ENCODE peak calls at places on chromosomes 11 and 22, in four cellular contexts. One of them, this sample, is unnamed.

GRCh38 chr11:77517226-77517625 is 43.3 kb upstream of the PAK1 start:
- DNase-seq in adipocyte: no peak
- DNase-seq in activated naive CD8-positive, alpha-beta T cell treated with anti-CD3 and anti-CD28 coated beads for 36 hours: no peak
- DNase-seq in progenitor cell of endocrine pancreas: no peak
- DNase-seq in this sample: no peak

GRCh38 chr11:102010776-102011500 is 36.3 kb upstream of the CFAP300 start:
- DNase-seq in progenitor cell of endocrine pancreas: no peak
- DNase-seq in activated naive CD8-positive, alpha-beta T cell treated with anti-CD3 and anti-CD28 coated beads for 36 hours: no peak
- DNase-seq in adipocyte: peak
- DNase-seq in this sample: peak

GRCh38 chr11:62004473-62004872 is 37.0 kb upstream of the FTH1 start:
- DNase-seq in progenitor cell of endocrine pancreas: no peak
- DNase-seq in activated naive CD8-positive, alpha-beta T cell treated with anti-CD3 and anti-CD28 coated beads for 36 hours: no peak
- DNase-seq in adipocyte: peak
- DNase-seq in this sample: no peak

GRCh38 chr22:50700387-50701075 is 27.9 kb downstream of the SHANK3 start:
- DNase-seq in adipocyte: no peak
- DNase-seq in activated naive CD8-positive, alpha-beta T cell treated with anti-CD3 and anti-CD28 coated beads for 36 hours: no peak
- DNase-seq in progenitor cell of endocrine pancreas: no peak
- DNase-seq in this sample: peak

GRCh38 chr11:19244084-19244483 is 3.3 kb upstream of the E2F8 start:
- DNase-seq in activated naive CD8-positive, alpha-beta T cell treated with anti-CD3 and anti-CD28 coated beads for 36 hours: no peak
- DNase-seq in adipocyte: no peak
- DNase-seq in progenitor cell of endocrine pancreas: no peak
- DNase-seq in this sample: peak

GRCh38 chr11:131810511-131810910 is 440.1 kb downstream of the NTM start:
- DNase-seq in activated naive CD8-positive, alpha-beta T cell treated with anti-CD3 and anti-CD28 coated beads for 36 hours: no peak
- DNase-seq in progenitor cell of endocrine pancreas: no peak
- DNase-seq in adipocyte: no peak
- DNase-seq in this sample: no peak

GRCh38 chr22:37454857-37455686 is 27.8 kb upstream of the ELFN2 start:
- DNase-seq in activated naive CD8-positive, alpha-beta T cell treated with anti-CD3 and anti-CD28 coated beads for 36 hours: no peak
- DNase-seq in adipocyte: peak
- DNase-seq in progenitor cell of endocrine pancreas: no peak
- DNase-seq in this sample: peak

GRCh38 chr11:120660024-120660565 is 148.5 kb downstream of the GRIK4 start:
- DNase-seq in adipocyte: peak
- DNase-seq in progenitor cell of endocrine pancreas: no peak
- DNase-seq in activated naive CD8-positive, alpha-beta T cell treated with anti-CD3 and anti-CD28 coated beads for 36 hours: peak
- DNase-seq in this sample: peak

GRCh38 chr11:8086001-8086479 is 5.0 kb downstream of the TUB start:
- DNase-seq in activated naive CD8-positive, alpha-beta T cell treated with anti-CD3 and anti-CD28 coated beads for 36 hours: no peak
- DNase-seq in adipocyte: no peak
- DNase-seq in progenitor cell of endocrine pancreas: no peak
- DNase-seq in this sample: no peak

GRCh38 chr11:126547161-126547560 is 191.7 kb downstream of the ST3GAL4 start:
- DNase-seq in activated naive CD8-positive, alpha-beta T cell treated with anti-CD3 and anti-CD28 coated beads for 36 hours: no peak
- DNase-seq in progenitor cell of endocrine pancreas: no peak
- DNase-seq in adipocyte: peak
- DNase-seq in this sample: no peak

GRCh38 chr22:35775339-35775738 is 57.7 kb downstream of the APOL5 start:
- DNase-seq in activated naive CD8-positive, alpha-beta T cell treated with anti-CD3 and anti-CD28 coated beads for 36 hours: no peak
- DNase-seq in progenitor cell of endocrine pancreas: no peak
- DNase-seq in adipocyte: no peak
- DNase-seq in this sample: no peak

GRCh38 chr22:29914165-29914564 is 31.2 kb downstream of the MTMR3 start:
- DNase-seq in progenitor cell of endocrine pancreas: no peak
- DNase-seq in activated naive CD8-positive, alpha-beta T cell treated with anti-CD3 and anti-CD28 coated beads for 36 hours: no peak
- DNase-seq in adipocyte: peak
- DNase-seq in this sample: no peak

GRCh38 chr11:78560826-78561484 is 13.7 kb downstream of the NARS2 start:
- DNase-seq in progenitor cell of endocrine pancreas: no peak
- DNase-seq in adipocyte: no peak
- DNase-seq in activated naive CD8-positive, alpha-beta T cell treated with anti-CD3 and anti-CD28 coated beads for 36 hours: no peak
- DNase-seq in this sample: no peak

GRCh38 chr11:69481393-69481844 is at the start of gene LINC01488:
- DNase-seq in activated naive CD8-positive, alpha-beta T cell treated with anti-CD3 and anti-CD28 coated beads for 36 hours: no peak
- DNase-seq in progenitor cell of endocrine pancreas: no peak
- DNase-seq in adipocyte: no peak
- DNase-seq in this sample: no peak

GRCh38 chr11:114175706-114176105 is 116.2 kb downstream of the ZBTB16 start:
- DNase-seq in activated naive CD8-positive, alpha-beta T cell treated with anti-CD3 and anti-CD28 coated beads for 36 hours: no peak
- DNase-seq in adipocyte: no peak
- DNase-seq in progenitor cell of endocrine pancreas: no peak
- DNase-seq in this sample: no peak

GRCh38 chr22:31346733-31347250 is 646 bp upstream of the PATZ1 start:
- DNase-seq in adipocyte: peak
- DNase-seq in activated naive CD8-positive, alpha-beta T cell treated with anti-CD3 and anti-CD28 coated beads for 36 hours: peak
- DNase-seq in progenitor cell of endocrine pancreas: peak
- DNase-seq in this sample: no peak